ENCODE peak calls at places on chromosomes 7 and 10, in seven cellular contexts. A is HEK293T, B is WTC11, W is H1, T is GM12878, M is K562, Y is HepG2. N is an unnamed sample.

GRCh38 chr10:87659571-87660483 is at the start of gene PAPSS2:
- DNase-seq in A (peak), B (peak), W (peak), T (no peak), M (no peak), Y (no peak), N (no peak)

GRCh38 chr7:120442838-120443237 is 169.9 kb downstream of the KCND2 start:
- DNase-seq in A (no peak), B (no peak), W (no peak), T (peak), M (no peak), Y (no peak), N (no peak)

GRCh38 chr7:135001390-135002165 is 15.3 kb downstream of the AGBL3 start:
- DNase-seq in A (no peak), B (no peak), W (no peak), T (no peak), M (no peak), Y (peak), N (no peak)

GRCh38 chr10:116765549-116766162 is 23.3 kb upstream of the HSPA12A start:
- DNase-seq in A (peak), B (peak), W (peak), T (no peak), M (peak), Y (no peak), N (peak)

GRCh38 chr7:79132844-79133451 is 320.5 kb downstream of the MAGI2 start:
- DNase-seq in A (no peak), B (no peak), W (no peak), T (no peak), M (no peak), Y (peak), N (no peak)

GRCh38 chr7:28347462-28347861 is 64.9 kb upstream of the CREB5 start:
- DNase-seq in A (no peak), B (no peak), W (no peak), T (no peak), M (no peak), Y (no peak), N (no peak)

GRCh38 chr7:74481458-74482324 is 28.0 kb downstream of the GTF2IRD1 start:
- DNase-seq in A (no peak), B (no peak), W (no peak), T (no peak), M (no peak), Y (no peak), N (no peak)

GRCh38 chr7:140506788-140507464 is 27.6 kb upstream of the MKRN1 start:
- DNase-seq in A (peak), B (no peak), W (peak), T (no peak), M (peak), Y (no peak), N (no peak)

GRCh38 chr10:16968722-16969055 is 151.5 kb upstream of the RSU1 start:
- DNase-seq in A (no peak), B (no peak), W (no peak), T (no peak), M (no peak), Y (no peak), N (no peak)

GRCh38 chr7:2974093-2974819 is 69.4 kb downstream of the CARD11 start:
- DNase-seq in A (no peak), B (no peak), W (no peak), T (no peak), M (no peak), Y (no peak), N (no peak)

GRCh38 chr10:117860823-117861222 is 185.9 kb downstream of the RAB11FIP2 start:
- DNase-seq in A (peak), B (no peak), W (no peak), T (no peak), M (peak), Y (peak), N (peak)

GRCh38 chr10:11465435-11465834 is 146.0 kb downstream of the USP6NL start:
- DNase-seq in A (no peak), B (no peak), W (no peak), T (no peak), M (no peak), Y (no peak), N (no peak)

GRCh38 chr10:62264702-62265436 is 3.8 kb downstream of the RTKN2 start:
- DNase-seq in A (peak), B (no peak), W (no peak), T (no peak), M (peak), Y (peak), N (peak)

GRCh38 chr7:14717169-14717568 is 185.4 kb downstream of the DGKB start:
- DNase-seq in A (no peak), B (no peak), W (no peak), T (no peak), M (no peak), Y (no peak), N (no peak)

GRCh38 chr7:143495806-143496672 is 18.4 kb downstream of the TAS2R41 start:
- DNase-seq in A (no peak), B (no peak), W (no peak), T (no peak), M (no peak), Y (no peak), N (no peak)

GRCh38 chr7:118158766-118159165 is 25.2 kb upstream of the LSM8 start:
- DNase-seq in A (no peak), B (no peak), W (no peak), T (no peak), M (no peak), Y (no peak), N (peak)

GRCh38 chr7:6435486-6436384 is 12.0 kb downstream of the DAGLB start:
- DNase-seq in A (peak), B (peak), W (peak), T (peak), M (peak), Y (peak), N (no peak)

GRCh38 chr10:133025558-133026090 is 62.1 kb upstream of the ADGRA1 start:
- DNase-seq in A (no peak), B (no peak), W (no peak), T (no peak), M (no peak), Y (no peak), N (no peak)

GRCh38 chr10:43748560-43748959 is 99.9 kb upstream of the ZNF32 start:
- DNase-seq in A (no peak), B (no peak), W (no peak), T (no peak), M (no peak), Y (no peak), N (no peak)

GRCh38 chr7:149806726-149807125 is 31.4 kb upstream of the ZNF862 start:
- DNase-seq in A (no peak), B (no peak), W (no peak), T (no peak), M (no peak), Y (no peak), N (no peak)

GRCh38 chr7:123208793-123209192 is 9.0 kb upstream of the SLC13A1 start:
- DNase-seq in A (no peak), B (no peak), W (no peak), T (no peak), M (no peak), Y (peak), N (peak)
- TF ChIP-seq SP1 in A (no peak), B (no peak), W (no peak), T (no peak), M (no peak), Y (no peak), N (no peak)

GRCh38 chr10:49296826-49297225 is 2.1 kb upstream of the C10orf71 start:
- DNase-seq in A (no peak), B (no peak), W (no peak), T (no peak), M (no peak), Y (no peak), N (no peak)
- TF ChIP-seq SP1 in A (no peak), B (no peak), W (no peak), T (no peak), M (no peak), Y (no peak), N (no peak)

DNA sequence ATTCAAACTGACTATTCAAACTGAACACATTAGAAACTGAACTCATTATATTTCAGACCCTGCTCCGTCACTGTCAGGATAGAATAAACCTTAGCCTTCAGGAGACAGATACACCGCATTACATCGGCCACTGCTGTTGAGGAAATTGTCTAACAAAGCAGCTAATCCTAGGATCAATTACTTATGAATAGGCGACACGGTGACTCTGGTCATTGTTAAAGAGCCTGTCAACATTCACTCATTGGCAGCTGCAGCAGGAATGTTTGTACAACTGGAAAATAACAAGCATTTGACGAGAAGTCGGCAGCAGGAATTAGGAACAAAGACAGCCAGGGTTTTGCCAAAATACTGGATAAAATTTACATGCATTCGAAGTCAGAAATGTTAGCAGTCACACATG is 112.0 kb upstream of the MKX start:
- DNase-seq in A (no peak), B (no peak), W (no peak), T (no peak), M (no peak), Y (no peak), N (no peak)
- TF ChIP-seq SP1 in A (no peak), B (no peak), W (no peak), T (no peak), M (no peak), Y (no peak), N (no peak)

GRCh38 chr7:30090111-30090510 is 44.7 kb upstream of the MTURN start:
- DNase-seq in A (no peak), B (no peak), W (no peak), T (no peak), M (no peak), Y (no peak), N (no peak)
- TF ChIP-seq SP1 in A (no peak), B (no peak), W (no peak), T (no peak), M (no peak), Y (no peak), N (no peak)

DNA sequence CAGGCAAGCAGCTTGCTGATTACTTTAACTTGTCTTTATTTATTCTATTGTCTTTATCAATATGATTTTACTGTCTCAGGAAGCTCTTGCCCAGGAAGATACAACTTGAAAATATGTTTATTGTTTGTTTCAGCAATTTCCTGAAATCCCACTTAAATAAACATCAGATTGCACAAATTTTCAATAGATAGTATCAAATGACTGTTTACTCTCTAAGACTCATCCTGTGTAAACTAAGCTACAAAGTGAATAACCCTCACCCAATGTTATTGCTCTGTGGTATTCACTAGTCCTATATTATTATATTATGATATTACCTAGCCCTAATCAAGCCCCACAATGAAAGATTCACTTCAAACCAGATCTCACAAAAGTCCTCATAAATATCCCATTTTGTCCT is 130.4 kb upstream of the HPS1 start:
- DNase-seq in A (no peak), B (no peak), W (no peak), T (no peak), M (no peak), Y (peak), N (no peak)
- TF ChIP-seq SP1 in A (no peak), B (no peak), W (no peak), T (no peak), M (no peak), Y (no peak), N (no peak)

GRCh38 chr10:33963656-33964175 is 629.2 kb upstream of the NRP1 start:
- DNase-seq in A (no peak), B (no peak), W (no peak), T (no peak), M (no peak), Y (no peak), N (no peak)

GRCh38 chr10:33965795-33966581 is 631.5 kb upstream of the NRP1 start:
- DNase-seq in A (no peak), B (no peak), W (no peak), T (no peak), M (no peak), Y (peak), N (no peak)

GRCh38 chr10:33968983-33969382 is 634.5 kb upstream of the NRP1 start:
- DNase-seq in A (no peak), B (no peak), W (no peak), T (no peak), M (no peak), Y (no peak), N (no peak)

DNA sequence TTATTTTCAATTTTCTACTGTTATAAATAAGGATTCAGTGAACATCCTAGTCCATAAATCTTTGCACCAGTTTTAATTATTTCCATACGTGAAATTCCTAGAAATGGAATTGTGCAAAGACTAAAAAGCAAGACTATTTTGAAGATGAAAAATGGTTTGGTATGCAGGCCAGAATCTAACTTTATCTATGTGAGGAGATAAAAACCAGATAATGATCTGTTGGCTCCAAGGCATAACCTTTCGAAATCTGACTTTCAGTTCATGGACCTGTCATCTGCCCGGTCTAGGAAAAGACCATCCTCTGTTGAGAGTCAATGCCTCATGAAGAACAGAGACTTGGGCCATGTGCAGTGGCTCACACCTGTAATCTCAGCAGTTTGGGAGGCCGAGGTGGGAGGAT is 633.3 kb upstream of the NRP1 start:
- DNase-seq in A (no peak), B (no peak), W (no peak), T (no peak), M (no peak), Y (no peak), N (no peak)
- TF ChIP-seq SP1 in A (no peak), B (no peak), W (no peak), T (no peak), M (no peak), Y (no peak), N (no peak)